ENCODE peak calls at places on chromosomes 11 and 22, in ten cellular contexts. A is thoracic aorta, L is glutamatergic neuron, D is cardiac muscle cell, O is GM10248, M is WTC11, S is endodermal cell, B is RWPE1, G is cardiac fibroblast, W is pancreas. E is an unnamed sample.

GRCh38 chr11:64947202-64947814 is 11.6 kb upstream of the GPHA2 start:
- DNase-seq in L (no peak), B (no peak), S (peak), M (no peak), D (peak), G (peak), O (no peak), A (no peak), W (no peak), E (no peak)

GRCh38 chr11:78138281-78138680 is 1.1 kb downstream of the ALG8 start:
- DNase-seq in W (no peak), L (no peak), M (no peak), A (no peak), B (peak), O (no peak), D (no peak), G (no peak), S (no peak), E (no peak)

GRCh38 chr11:26703792-26704191 is 18.1 kb downstream of the SLC5A12 start:
- DNase-seq in A (no peak), W (no peak), L (no peak), D (no peak), M (no peak), G (no peak), S (no peak), B (no peak), O (no peak), E (no peak)

GRCh38 chr11:46363455-46363920 is 16.2 kb downstream of the DGKZ start:
- DNase-seq in W (no peak), L (peak), G (no peak), A (no peak), S (no peak), B (peak), D (no peak), O (no peak), M (no peak), E (no peak)

GRCh38 chr22:23518381-23519187 is 61.5 kb downstream of the IGLL1 start:
- DNase-seq in A (no peak), G (no peak), D (no peak), M (no peak), W (no peak), O (no peak), L (no peak), B (no peak), S (no peak), E (no peak)

GRCh38 chr11:73649206-73649605 is 2.8 kb downstream of the PLEKHB1 start:
- DNase-seq in B (no peak), D (no peak), O (no peak), L (no peak), M (no peak), G (no peak), A (no peak), S (no peak), W (no peak), E (no peak)

GRCh38 chr22:43923191-43923590 is 414 bp upstream of the PNPLA3 start:
- DNase-seq in D (peak), W (no peak), M (no peak), L (no peak), B (no peak), S (no peak), G (no peak), A (no peak), O (peak), E (peak)

GRCh38 chr11:10725114-10725906 is 25.7 kb upstream of the CTR9 start:
- DNase-seq in D (peak), S (no peak), W (no peak), G (peak), L (no peak), M (no peak), O (no peak), A (no peak), B (peak), E (no peak)

GRCh38 chr11:24198458-24198857 is 298.4 kb upstream of the LUZP2 start:
- DNase-seq in S (no peak), W (no peak), D (peak), B (no peak), A (no peak), G (no peak), M (no peak), L (no peak), O (no peak), E (no peak)

GRCh38 chr11:10931761-10932700 is 74.2 kb upstream of the ZBED5 start:
- DNase-seq in G (peak), W (no peak), D (peak), A (no peak), L (peak), B (no peak), S (no peak), M (peak), O (peak), E (peak)

GRCh38 chr22:31223786-31224191 is 11.7 kb downstream of the LIMK2 start:
- DNase-seq in L (no peak), B (no peak), O (no peak), G (no peak), M (no peak), A (no peak), D (no peak), S (no peak), W (no peak), E (no peak)

GRCh38 chr22:20212754-20213699 is 55.1 kb downstream of the RTN4R start:
- DNase-seq in D (no peak), B (no peak), W (no peak), O (no peak), A (no peak), S (no peak), L (no peak), G (no peak), M (no peak), E (no peak)

GRCh38 chr22:29369460-29369859 is 18.9 kb downstream of the AP1B1 start:
- DNase-seq in D (peak), W (no peak), M (peak), S (peak), G (peak), B (no peak), O (no peak), A (no peak), L (no peak), E (no peak)

GRCh38 chr11:69836401-69836800 is 17.2 kb upstream of the FGF3 start:
- DNase-seq in B (no peak), W (no peak), G (no peak), O (no peak), L (no peak), M (no peak), D (no peak), A (no peak), S (peak), E (no peak)

GRCh38 chr22:47030881-47031627 is 268.6 kb downstream of the TBC1D22A start:
- DNase-seq in B (no peak), O (no peak), M (no peak), D (no peak), L (no peak), G (no peak), S (no peak), W (no peak), A (no peak), E (no peak)

GRCh38 chr11:109071712-109072524 is 350.1 kb upstream of the C11orf87 start:
- DNase-seq in A (peak), L (no peak), D (peak), M (no peak), W (no peak), G (peak), S (no peak), O (no peak), B (peak), E (no peak)

GRCh38 chr11:107915229-107915628 is 13.0 kb upstream of the RAB39A start:
- DNase-seq in D (no peak), O (no peak), A (no peak), B (no peak), W (no peak), L (no peak), G (no peak), S (no peak), M (no peak), E (no peak)

GRCh38 chr11:107921997-107922396 is 6.3 kb upstream of the RAB39A start:
- DNase-seq in O (no peak), M (no peak), B (no peak), S (no peak), W (no peak), A (no peak), G (no peak), L (no peak), D (no peak), E (no peak)

GRCh38 chr11:107916671-107917241 is 11.5 kb upstream of the RAB39A start:
- DNase-seq in L (peak), O (peak), B (no peak), S (peak), M (peak), W (no peak), D (peak), A (no peak), G (peak), E (peak)
- TF ChIP-seq CTCF in L (peak), O (peak), B (peak), S (peak), M (peak), W (peak), D (peak), A (no peak), G (peak), E (peak)

GRCh38 chr11:13229136-13229535 is 48.5 kb upstream of the BMAL1 start:
- DNase-seq in O (no peak), A (no peak), S (no peak), L (no peak), M (no peak), B (no peak), W (no peak), D (no peak), G (no peak), E (no peak)
- TF ChIP-seq CTCF in O (no peak), A (no peak), S (no peak), L (no peak), M (no peak), B (no peak), W (no peak), D (no peak), G (no peak), E (no peak)

DNA sequence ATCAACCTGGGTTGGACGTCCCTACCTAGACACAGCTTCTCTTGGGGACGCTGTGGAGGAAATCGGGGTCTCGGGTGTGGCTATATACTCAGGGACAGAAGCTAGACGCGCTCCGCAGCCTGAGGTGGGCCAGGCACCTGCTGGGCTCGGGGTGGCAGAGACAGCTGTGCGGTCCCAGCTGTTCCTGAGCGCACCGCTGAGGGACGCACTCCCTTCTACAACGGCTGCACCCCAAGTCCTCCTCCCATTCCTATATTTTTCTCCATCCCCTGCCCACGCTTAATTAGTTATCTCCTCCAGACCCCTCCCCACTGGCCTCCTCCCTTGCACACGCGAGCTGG is 188 bp upstream of the MTNR1B start:
- DNase-seq in S (no peak), D (no peak), W (no peak), O (no peak), M (peak), G (no peak), B (no peak), L (no peak), A (no peak), E (no peak)
- TF ChIP-seq CTCF in S (peak), D (no peak), W (no peak), O (no peak), M (no peak), G (no peak), B (no peak), L (no peak), A (no peak), E (no peak)

GRCh38 chr11:75431533-75432525 is 1.2 kb downstream of the KLHL35 start:
- DNase-seq in A (no peak), O (no peak), M (peak), W (no peak), D (no peak), S (peak), L (no peak), G (no peak), B (no peak), E (no peak)

GRCh38 chr11:75429641-75429901 is 3.4 kb downstream of the KLHL35 start:
- DNase-seq in M (no peak), G (no peak), A (no peak), O (no peak), L (no peak), W (no peak), S (no peak), D (no peak), B (no peak), E (no peak)

GRCh38 chr11:75430692-75431532 is 2.1 kb downstream of the KLHL35 start:
- DNase-seq in O (no peak), A (no peak), W (no peak), B (no peak), G (no peak), L (no peak), D (no peak), S (no peak), M (no peak), E (no peak)

GRCh38 chr11:75428989-75429640 is 3.9 kb downstream of the KLHL35 start:
- DNase-seq in B (no peak), S (no peak), D (no peak), G (no peak), O (no peak), M (no peak), W (no peak), L (no peak), A (no peak), E (no peak)

DNA sequence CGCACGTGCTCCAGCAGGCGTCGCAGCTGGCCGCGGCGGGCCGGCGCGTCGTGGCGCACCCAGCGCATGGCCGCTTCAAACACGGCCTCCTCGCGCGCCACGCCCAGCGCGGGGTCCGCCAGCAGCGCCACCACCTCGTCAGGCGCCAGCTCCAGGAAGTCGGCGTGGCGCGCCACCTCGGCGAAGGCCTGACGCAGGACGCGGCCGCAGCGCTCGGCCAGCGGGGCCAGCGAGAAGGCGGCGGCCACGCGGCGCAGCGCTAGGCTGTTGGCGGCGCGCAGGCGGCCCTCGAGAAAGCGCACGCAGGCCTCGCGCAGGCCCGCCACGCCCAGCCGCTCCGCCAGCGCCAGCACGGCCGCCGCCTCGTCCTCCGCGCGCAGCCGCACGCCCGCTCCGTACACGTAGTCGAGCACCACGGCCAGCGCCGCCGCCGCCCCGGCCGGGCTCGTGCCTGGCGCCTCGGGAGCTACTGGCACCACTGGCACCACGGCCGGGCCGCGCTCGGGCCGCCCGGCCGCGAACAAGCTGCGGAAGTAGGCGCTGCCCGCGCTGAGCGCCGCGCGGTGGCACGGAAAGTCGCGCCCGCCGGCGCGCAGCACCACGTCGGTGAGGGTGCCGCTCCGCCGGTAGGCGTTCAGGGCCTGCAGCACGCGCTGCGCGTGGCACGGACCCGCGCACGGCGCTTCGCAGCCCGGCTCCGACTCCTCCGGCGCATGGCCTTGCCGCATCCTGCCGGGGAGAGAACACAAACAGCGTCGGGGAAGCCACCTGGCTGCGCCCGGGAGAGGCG is 2.9 kb downstream of the KLHL35 start:
- DNase-seq in M (peak), S (peak), W (peak), L (peak), D (peak), O (peak), G (peak), A (no peak), B (peak), E (peak)
- TF ChIP-seq CTCF in M (no peak), S (peak), W (no peak), L (no peak), D (no peak), O (peak), G (no peak), A (peak), B (no peak), E (no peak)

GRCh38 chr11:68750197-68750987 is 928 bp downstream of the TESMIN start:
- DNase-seq in B (no peak), D (no peak), S (peak), W (peak), G (no peak), O (no peak), L (peak), A (no peak), M (peak), E (no peak)

GRCh38 chr11:68751331-68751856 is at the start of gene TESMIN:
- DNase-seq in S (peak), D (peak), A (peak), M (peak), L (peak), W (peak), B (peak), O (peak), G (peak), E (peak)

GRCh38 chr11:68756171-68756766 is 4.9 kb upstream of the TESMIN start:
- DNase-seq in G (no peak), D (no peak), B (no peak), A (no peak), L (no peak), W (no peak), M (no peak), O (no peak), S (no peak), E (no peak)

GRCh38 chr11:68750988-68751325 is 363 bp downstream of the TESMIN start:
- DNase-seq in M (no peak), G (no peak), D (no peak), W (peak), A (no peak), B (no peak), L (no peak), O (no peak), S (peak), E (no peak)

GRCh38 chr11:68753300-68753699 is 2.0 kb upstream of the TESMIN start:
- DNase-seq in O (no peak), B (no peak), W (no peak), D (no peak), L (no peak), G (no peak), A (no peak), S (no peak), M (no peak), E (no peak)
- TF ChIP-seq CTCF in O (no peak), B (no peak), W (no peak), D (no peak), L (no peak), G (no peak), A (no peak), S (no peak), M (no peak), E (no peak)

GRCh38 chr22:18070556-18071306 is 7.1 kb upstream of the PEX26 start:
- DNase-seq in D (no peak), O (no peak), W (no peak), L (no peak), M (no peak), A (no peak), G (no peak), S (no peak), B (peak), E (no peak)
- TF ChIP-seq CTCF in D (peak), O (peak), W (no peak), L (no peak), M (peak), A (no peak), G (peak), S (peak), B (peak), E (peak)

GRCh38 chr11:66288866-66289547 is at the start of gene YIF1A:
- DNase-seq in B (peak), L (peak), G (peak), S (peak), O (peak), A (peak), M (peak), D (peak), W (peak), E (peak)
- TF ChIP-seq CTCF in B (no peak), L (no peak), G (no peak), S (peak), O (no peak), A (no peak), M (no peak), D (no peak), W (no peak), E (peak)

GRCh38 chr11:67354314-67355022 is 1.1 kb upstream of the POLD4 start:
- DNase-seq in A (peak), L (no peak), D (peak), M (no peak), G (peak), O (peak), S (peak), B (peak), W (peak), E (peak)
- TF ChIP-seq CTCF in A (peak), L (no peak), D (peak), M (no peak), G (peak), O (no peak), S (peak), B (no peak), W (no peak), E (no peak)

E was measured in GM13977.